ENCODE peak calls at places on chromosome 17, in six cellular contexts. One of them, this sample, is unnamed.

GRCh38 chr17:63552211-63552610 is 1.9 kb downstream of the DCAF7 start:
- DNase-seq in progenitor cell of endocrine pancreas: no peak
- DNase-seq in kidney epithelial cell: no peak
- DNase-seq in activated CD4-positive, alpha-beta T cell treated with anti-CD3 and anti-CD28 coated beads, Interleukin-2, amount 50 U/mL, for 1 hour: no peak
- DNase-seq in A549: no peak
- DNase-seq in activated CD4-positive, CD25-positive, alpha-beta regulatory T cell: no peak
- DNase-seq in this sample: no peak

GRCh38 chr17:45361976-45362375 is 45.2 kb upstream of the MAP3K14 start:
- DNase-seq in progenitor cell of endocrine pancreas: no peak
- DNase-seq in activated CD4-positive, alpha-beta T cell treated with anti-CD3 and anti-CD28 coated beads, Interleukin-2, amount 50 U/mL, for 1 hour: no peak
- DNase-seq in activated CD4-positive, CD25-positive, alpha-beta regulatory T cell: no peak
- DNase-seq in kidney epithelial cell: no peak
- DNase-seq in A549: no peak
- DNase-seq in this sample: no peak

GRCh38 chr17:47297661-47298400 is 25.9 kb upstream of the EFCAB13 start:
- DNase-seq in kidney epithelial cell: no peak
- DNase-seq in activated CD4-positive, CD25-positive, alpha-beta regulatory T cell: no peak
- DNase-seq in A549: no peak
- DNase-seq in progenitor cell of endocrine pancreas: no peak
- DNase-seq in activated CD4-positive, alpha-beta T cell treated with anti-CD3 and anti-CD28 coated beads, Interleukin-2, amount 50 U/mL, for 1 hour: no peak
- DNase-seq in this sample: no peak

GRCh38 chr17:80352991-80353665 is 61.8 kb upstream of the ENDOV start:
- DNase-seq in kidney epithelial cell: no peak
- DNase-seq in activated CD4-positive, alpha-beta T cell treated with anti-CD3 and anti-CD28 coated beads, Interleukin-2, amount 50 U/mL, for 1 hour: no peak
- DNase-seq in activated CD4-positive, CD25-positive, alpha-beta regulatory T cell: no peak
- DNase-seq in A549: no peak
- DNase-seq in progenitor cell of endocrine pancreas: no peak
- DNase-seq in this sample: no peak

GRCh38 chr17:1896243-1897163 is 66.7 kb downstream of the RPA1 start:
- DNase-seq in A549: no peak
- DNase-seq in activated CD4-positive, alpha-beta T cell treated with anti-CD3 and anti-CD28 coated beads, Interleukin-2, amount 50 U/mL, for 1 hour: no peak
- DNase-seq in progenitor cell of endocrine pancreas: no peak
- DNase-seq in kidney epithelial cell: no peak
- DNase-seq in activated CD4-positive, CD25-positive, alpha-beta regulatory T cell: no peak
- DNase-seq in this sample: no peak

GRCh38 chr17:3447625-3448024 is 14.0 kb upstream of the OR1E2 start:
- DNase-seq in activated CD4-positive, alpha-beta T cell treated with anti-CD3 and anti-CD28 coated beads, Interleukin-2, amount 50 U/mL, for 1 hour: no peak
- DNase-seq in activated CD4-positive, CD25-positive, alpha-beta regulatory T cell: no peak
- DNase-seq in progenitor cell of endocrine pancreas: no peak
- DNase-seq in kidney epithelial cell: no peak
- DNase-seq in A549: no peak
- DNase-seq in this sample: no peak

GRCh38 chr17:34252138-34252889 is 2.8 kb upstream of the CCL2 start:
- DNase-seq in A549: peak
- DNase-seq in progenitor cell of endocrine pancreas: no peak
- DNase-seq in activated CD4-positive, CD25-positive, alpha-beta regulatory T cell: no peak
- DNase-seq in kidney epithelial cell: peak
- DNase-seq in activated CD4-positive, alpha-beta T cell treated with anti-CD3 and anti-CD28 coated beads, Interleukin-2, amount 50 U/mL, for 1 hour: no peak
- DNase-seq in this sample: no peak

GRCh38 chr17:29929006-29929543 is 953 bp downstream of the SSH2 start:
- DNase-seq in kidney epithelial cell: no peak
- DNase-seq in progenitor cell of endocrine pancreas: no peak
- DNase-seq in activated CD4-positive, CD25-positive, alpha-beta regulatory T cell: no peak
- DNase-seq in activated CD4-positive, alpha-beta T cell treated with anti-CD3 and anti-CD28 coated beads, Interleukin-2, amount 50 U/mL, for 1 hour: peak
- DNase-seq in A549: no peak
- DNase-seq in this sample: no peak

GRCh38 chr17:81390436-81391214 is 4.6 kb upstream of the BAHCC1 start:
- DNase-seq in activated CD4-positive, CD25-positive, alpha-beta regulatory T cell: no peak
- DNase-seq in progenitor cell of endocrine pancreas: no peak
- DNase-seq in kidney epithelial cell: no peak
- DNase-seq in activated CD4-positive, alpha-beta T cell treated with anti-CD3 and anti-CD28 coated beads, Interleukin-2, amount 50 U/mL, for 1 hour: no peak
- DNase-seq in A549: no peak
- DNase-seq in this sample: no peak

GRCh38 chr17:72126575-72127486 is 6.0 kb downstream of the SOX9 start:
- DNase-seq in activated CD4-positive, alpha-beta T cell treated with anti-CD3 and anti-CD28 coated beads, Interleukin-2, amount 50 U/mL, for 1 hour: no peak
- DNase-seq in progenitor cell of endocrine pancreas: no peak
- DNase-seq in kidney epithelial cell: no peak
- DNase-seq in A549: peak
- DNase-seq in activated CD4-positive, CD25-positive, alpha-beta regulatory T cell: no peak
- DNase-seq in this sample: no peak

GRCh38 chr17:7886227-7887037 is 2.2 kb upstream of the CHD3 start:
- DNase-seq in activated CD4-positive, CD25-positive, alpha-beta regulatory T cell: no peak
- DNase-seq in A549: peak
- DNase-seq in progenitor cell of endocrine pancreas: no peak
- DNase-seq in activated CD4-positive, alpha-beta T cell treated with anti-CD3 and anti-CD28 coated beads, Interleukin-2, amount 50 U/mL, for 1 hour: peak
- DNase-seq in kidney epithelial cell: no peak
- DNase-seq in this sample: peak

GRCh38 chr17:39719563-39719962 is 10.8 kb downstream of the MIEN1 start:
- DNase-seq in activated CD4-positive, CD25-positive, alpha-beta regulatory T cell: no peak
- DNase-seq in kidney epithelial cell: no peak
- DNase-seq in progenitor cell of endocrine pancreas: no peak
- DNase-seq in A549: no peak
- DNase-seq in activated CD4-positive, alpha-beta T cell treated with anti-CD3 and anti-CD28 coated beads, Interleukin-2, amount 50 U/mL, for 1 hour: no peak
- DNase-seq in this sample: no peak

This sample was measured in frontal cortex.